ENCODE peak calls at places on chromosomes 13 and 19, in nine cellular contexts. I is left kidney; E is HCEC 1CT; N is substantia nigra; X is SHP77 treated with DMSO at 0.1 percent for 48 hours; H is HuH-7; L is Kasumi-1; P is stimulated activated CD8-positive, alpha-beta memory T cell treated with anti-CD3 and anti-CD28 coated beads, Interleukin-12 subunit alpha, Interleukin-12 subunit beta, amount 100 ng/mL, for 1 hour; T is Caco-2. F is an unnamed sample.

GRCh38 chr19:43439183-43440063 is 24.7 kb downstream of the TEX101 start:
- DNase-seq in N (no peak), P (no peak), H (no peak), X (no peak), T (no peak), E (peak), I (no peak), L (peak), F (peak)

GRCh38 chr19:42529248-42529764 is 1.0 kb upstream of the CEACAM1 start:
- DNase-seq in I (peak), E (peak), T (peak), P (peak), H (peak), L (peak), N (peak), X (no peak), F (no peak)

GRCh38 chr13:98910501-98910951 is 67.3 kb downstream of the DOCK9 start:
- DNase-seq in E (peak), N (no peak), H (no peak), T (no peak), I (no peak), L (no peak), P (peak), X (no peak), F (peak)

GRCh38 chr19:36030264-36031148 is 2.2 kb downstream of the CLIP3 start:
- DNase-seq in T (no peak), E (peak), X (no peak), L (peak), P (no peak), I (no peak), N (no peak), H (no peak), F (peak)

GRCh38 chr19:41708481-41708880 is at the start of gene CEACAM5:
- DNase-seq in P (no peak), X (no peak), H (no peak), E (no peak), L (no peak), T (no peak), N (no peak), I (no peak), F (no peak)

GRCh38 chr19:39131255-39131755 is 5.7 kb downstream of the PAK4 start:
- DNase-seq in X (no peak), I (peak), T (no peak), N (no peak), P (no peak), H (no peak), E (no peak), L (no peak), F (no peak)

GRCh38 chr13:40306817-40307216 is 359.6 kb downstream of the FOXO1 start:
- DNase-seq in P (no peak), H (no peak), T (no peak), I (no peak), E (no peak), L (no peak), N (no peak), X (no peak), F (no peak)

GRCh38 chr19:38648789-38649304 is 1.4 kb downstream of the ACTN4 start:
- DNase-seq in I (peak), H (no peak), N (no peak), X (no peak), E (no peak), L (no peak), T (no peak), P (no peak), F (no peak)

GRCh38 chr13:26186995-26187394 is 35.1 kb downstream of the RNF6 start:
- DNase-seq in N (no peak), H (peak), T (no peak), P (no peak), E (no peak), X (no peak), L (peak), I (peak), F (no peak)

GRCh38 chr13:97743946-97744345 is 209.5 kb upstream of the IPO5 start:
- DNase-seq in E (no peak), T (no peak), P (no peak), H (no peak), X (no peak), L (no peak), I (no peak), N (no peak), F (no peak)

GRCh38 chr13:53822136-53822535 is 793.5 kb downstream of the OLFM4 start:
- DNase-seq in T (no peak), X (no peak), E (no peak), N (no peak), I (no peak), H (no peak), P (no peak), L (no peak), F (no peak)

GRCh38 chr13:113305208-113305607 is 8.2 kb downstream of the LAMP1 start:
- DNase-seq in L (no peak), N (no peak), H (no peak), T (no peak), E (peak), I (no peak), P (no peak), X (no peak), F (peak)

GRCh38 chr19:55640043-55640576 is 692 bp upstream of the ZNF580 start:
- DNase-seq in N (no peak), E (no peak), T (peak), L (no peak), X (no peak), P (no peak), H (no peak), I (peak), F (peak)

GRCh38 chr19:48928164-48929005 is 5.1 kb upstream of the DHDH start:
- DNase-seq in T (no peak), E (peak), H (no peak), N (no peak), X (no peak), P (no peak), L (no peak), I (no peak), F (peak)

GRCh38 chr19:53538378-53539109 is 599 bp downstream of the ZNF331 start:
- DNase-seq in I (peak), X (no peak), H (no peak), E (no peak), P (no peak), T (no peak), L (no peak), N (peak), F (no peak)

GRCh38 chr13:113856716-113857065 is 7.2 kb downstream of the GAS6 start:
- DNase-seq in E (peak), H (no peak), T (no peak), N (no peak), P (no peak), L (no peak), I (no peak), X (peak), F (peak)

GRCh38 chr19:41225238-41226052 is 6.4 kb downstream of the AXL start:
- DNase-seq in N (no peak), X (no peak), L (no peak), E (peak), T (peak), I (peak), P (peak), H (no peak), F (peak)

GRCh38 chr19:17213334-17213733 is 1.8 kb upstream of the USE1 start:
- DNase-seq in E (no peak), N (no peak), X (no peak), L (no peak), I (no peak), T (no peak), P (no peak), H (no peak), F (no peak)

GRCh38 chr19:48206402-48207093 is 36.1 kb downstream of the ZSWIM9 start:
- DNase-seq in X (no peak), P (no peak), L (no peak), I (no peak), N (no peak), T (no peak), E (no peak), H (no peak), F (no peak)

F was measured in HFFc6.